ENCODE peak calls at places on chromosomes 6 and 20, in seven cellular contexts. V, C, J, W, L, H and K are unnamed samples.

GRCh38 chr6:16157909-16158308 is 29.0 kb downstream of the MYLIP start:
- DNase-seq in C (no peak), H (no peak), V (no peak), L (no peak), J (no peak), W (no peak), K (no peak)

GRCh38 chr6:128676456-128676855 is 156.1 kb upstream of the PTPRK start:
- DNase-seq in W (no peak), L (no peak), C (no peak), J (no peak), H (no peak), V (no peak), K (no peak)

GRCh38 chr6:153125032-153125431 is 6.0 kb downstream of the RGS17 start:
- DNase-seq in W (no peak), C (no peak), L (no peak), V (no peak), H (no peak), J (no peak), K (no peak)

GRCh38 chr6:1387632-1388031 is 1.7 kb upstream of the FOXF2 start:
- DNase-seq in H (no peak), J (no peak), W (no peak), C (no peak), L (no peak), V (no peak), K (peak; percentile 18)

GRCh38 chr6:170522565-170523183 is 30.4 kb downstream of the PSMB1 start:
- DNase-seq in C (peak; percentile 16), W (peak; percentile 20), H (no peak), J (no peak), V (no peak), L (no peak), K (peak; percentile 48)

GRCh38 chr20:24696396-24696795 is 227.0 kb downstream of the SYNDIG1 start:
- DNase-seq in V (no peak), H (no peak), W (no peak), C (no peak), L (no peak), J (no peak), K (peak; percentile 10)

GRCh38 chr6:32198345-32198696 is 5.9 kb upstream of the GPSM3 start:
- DNase-seq in H (no peak), C (no peak), V (no peak), L (no peak), W (no peak), J (no peak), K (no peak)

GRCh38 chr6:146856296-146856695 is 257.5 kb downstream of the ADGB start:
- DNase-seq in C (no peak), W (no peak), H (peak; percentile 30), J (no peak), V (no peak), L (no peak), K (no peak)

GRCh38 chr20:47778398-47779354 is 6.6 kb downstream of the SULF2 start:
- DNase-seq in W (no peak), V (no peak), J (no peak), H (no peak), C (no peak), L (no peak), K (no peak)

GRCh38 chr6:11374036-11375010 is 141.9 kb upstream of the NEDD9 start:
- DNase-seq in V (no peak), L (no peak), W (no peak), C (no peak), J (no peak), H (peak; percentile 33), K (no peak)

GRCh38 chr6:33217681-33218080 is 9.4 kb downstream of the RING1 start:
- DNase-seq in L (no peak), V (no peak), C (no peak), W (no peak), H (no peak), J (no peak), K (peak; percentile 36)

GRCh38 chr6:31126416-31127175 is 6.3 kb upstream of the CDSN start:
- DNase-seq in V (no peak), C (no peak), L (no peak), H (no peak), W (no peak), J (no peak), K (no peak)

GRCh38 chr6:94894300-94894699 is 683.0 kb upstream of the MANEA start:
- DNase-seq in J (no peak), W (no peak), L (no peak), H (no peak), V (no peak), C (no peak), K (no peak)

GRCh38 chr6:28598757-28599686 is 73.3 kb downstream of the GPX5 start:
- DNase-seq in L (no peak), W (no peak), V (no peak), H (no peak), C (no peak), J (no peak), K (no peak)

GRCh38 chr6:39137235-39137634 is 22.2 kb upstream of the SAYSD1 start:
- DNase-seq in W (peak; percentile 56), V (peak; percentile 78), J (peak; percentile 32), C (peak; percentile 41), H (peak; percentile 41), L (peak; percentile 66), K (no peak)

GRCh38 chr20:58852559-58853271 is at the start of gene GNAS:
- DNase-seq in W (peak; percentile 71), L (peak; percentile 86), J (no peak), C (peak; percentile 62), V (peak; percentile 76), H (peak; percentile 62), K (peak; percentile 95)

GRCh38 chr6:134420638-134421181 is 102.8 kb upstream of the SGK1 start:
- DNase-seq in L (no peak), J (no peak), V (no peak), H (no peak), C (peak; percentile 75), W (peak; percentile 88), K (no peak)

GRCh38 chr6:53107091-53107490 is 41.5 kb downstream of the GCM1 start:
- DNase-seq in V (no peak), W (peak; percentile 8), H (no peak), L (no peak), J (no peak), C (peak; percentile 52), K (no peak)

GRCh38 chr6:37142047-37142614 is 27.8 kb upstream of the PIM1 start:
- DNase-seq in J (no peak), W (peak; percentile 30), L (no peak), H (no peak), V (no peak), C (no peak), K (no peak)

GRCh38 chr6:44942201-44942600 is 385.9 kb upstream of the RUNX2 start:
- DNase-seq in L (no peak), C (no peak), W (no peak), V (no peak), J (no peak), H (no peak), K (no peak)
- H3K4me3 ChIP-seq in L (no peak overlapping the region), C (no peak overlapping the region), W (no peak overlapping the region), V (no peak overlapping the region), J (no peak overlapping the region), H (no peak overlapping the region), K (no peak overlapping the region)

GRCh38 chr6:56368484-56368883 is 121.1 kb upstream of the COL21A1 start:
- DNase-seq in V (no peak), L (no peak), W (peak; percentile 57), J (no peak), C (no peak), H (no peak), K (no peak)

GRCh38 chr6:56366112-56366852 is 118.9 kb upstream of the COL21A1 start:
- DNase-seq in J (no peak), L (no peak), V (no peak), H (no peak), C (no peak), W (no peak), K (no peak)

GRCh38 chr6:56370591-56371198 is 123.3 kb upstream of the COL21A1 start:
- DNase-seq in V (peak; percentile 53), L (no peak), J (peak; percentile 49), C (peak; percentile 96), W (peak; percentile 99), H (no peak), K (no peak)

GRCh38 chr6:56372621-56373020 is 125.2 kb upstream of the COL21A1 start:
- DNase-seq in L (no peak), C (peak; percentile 30), H (no peak), V (no peak), W (peak; percentile 86), J (no peak), K (no peak)

GRCh38 chr6:56370127-56370540 is 122.8 kb upstream of the COL21A1 start:
- DNase-seq in J (peak; percentile 58), V (peak; percentile 76), W (peak; percentile 56), L (no peak), H (no peak), C (peak; percentile 83), K (peak; percentile 24)
- H3K4me3 ChIP-seq in J (no peak overlapping the region), V (no peak overlapping the region), W (no peak overlapping the region), L (no peak overlapping the region), H (no peak overlapping the region), C (peak overlapping the region; percentile 23), K (no peak overlapping the region)

GRCh38 chr6:42225043-42225368 is 7.3 kb upstream of the MRPS10 start:
- DNase-seq in L (no peak), J (no peak), C (no peak), H (no peak), V (no peak), W (no peak), K (no peak)

GRCh38 chr6:42228305-42228704 is 10.6 kb upstream of the MRPS10 start:
- DNase-seq in V (no peak), W (no peak), L (no peak), H (no peak), C (no peak), J (no peak), K (no peak)

GRCh38 chr6:42226251-42227143 is 8.8 kb upstream of the MRPS10 start:
- DNase-seq in C (peak; percentile 73), W (peak; percentile 28), L (no peak), V (peak; percentile 50), H (no peak), J (no peak), K (no peak)

GRCh38 chr6:42225419-42225818 is 7.8 kb upstream of the MRPS10 start:
- DNase-seq in C (no peak), V (no peak), H (no peak), W (no peak), J (no peak), L (no peak), K (no peak)

GRCh38 chr6:42227173-42227850 is 9.7 kb upstream of the MRPS10 start:
- DNase-seq in C (no peak), L (no peak), V (no peak), H (no peak), J (no peak), W (no peak), K (no peak)
- H3K4me3 ChIP-seq in C (no peak overlapping the region), L (no peak overlapping the region), V (no peak overlapping the region), H (no peak overlapping the region), J (no peak overlapping the region), W (no peak overlapping the region), K (no peak overlapping the region)

GRCh38 chr6:142918339-142919042 is 26.5 kb downstream of the HIVEP2 start:
- DNase-seq in C (no peak), L (no peak), H (no peak), V (no peak), J (no peak), W (no peak), K (no peak)
- H3K4me3 ChIP-seq in C (no peak overlapping the region), L (no peak overlapping the region), H (no peak overlapping the region), V (no peak overlapping the region), J (no peak overlapping the region), W (no peak overlapping the region), K (no peak overlapping the region)